ENCODE peak calls at places on chromosomes 6 and 20, in ten cellular contexts. One of them, this sample, is unnamed. For H3K27me3, the result is how much of the 10 kb centered on the place peaks cover.

GRCh38 chr6:22108199-22108598 is 188.6 kb downstream of the PRL start:
- DNase-seq in ovary: no peak
- DNase-seq in HepG2: no peak
- DNase-seq in suprapubic skin: no peak
- DNase-seq in esophagus muscularis mucosa: no peak
- DNase-seq in sigmoid colon: no peak
- DNase-seq in tibial nerve: no peak
- DNase-seq in stomach: no peak
- DNase-seq in transverse colon: no peak
- DNase-seq in H1: no peak
- DNase-seq in this sample: no peak

GRCh38 chr20:33169176-33169794 is 1.3 kb downstream of the BPIFA2 start:
- DNase-seq in H1: peak
- DNase-seq in transverse colon: no peak
- DNase-seq in sigmoid colon: no peak
- DNase-seq in HepG2: peak
- DNase-seq in esophagus muscularis mucosa: no peak
- DNase-seq in ovary: no peak
- DNase-seq in tibial nerve: no peak
- DNase-seq in stomach: no peak
- DNase-seq in suprapubic skin: no peak
- DNase-seq in this sample: no peak

GRCh38 chr6:130962951-130963350 is 100.1 kb downstream of the EPB41L2 start:
- DNase-seq in H1: no peak
- DNase-seq in tibial nerve: no peak
- DNase-seq in stomach: no peak
- DNase-seq in transverse colon: no peak
- DNase-seq in suprapubic skin: no peak
- DNase-seq in ovary: no peak
- DNase-seq in sigmoid colon: no peak
- DNase-seq in HepG2: no peak
- DNase-seq in esophagus muscularis mucosa: no peak
- DNase-seq in this sample: no peak

GRCh38 chr6:158502593-158502950 is 57.3 kb upstream of the TMEM181 start:
- DNase-seq in ovary: no peak
- DNase-seq in sigmoid colon: no peak
- DNase-seq in esophagus muscularis mucosa: no peak
- DNase-seq in tibial nerve: no peak
- DNase-seq in stomach: no peak
- DNase-seq in H1: no peak
- DNase-seq in transverse colon: no peak
- DNase-seq in HepG2: no peak
- DNase-seq in suprapubic skin: no peak
- DNase-seq in this sample: peak

GRCh38 chr6:116764961-116765841 is at the start of gene FAM162B:
- DNase-seq in sigmoid colon: peak
- DNase-seq in ovary: peak
- DNase-seq in esophagus muscularis mucosa: no peak
- DNase-seq in H1: peak
- DNase-seq in suprapubic skin: no peak
- DNase-seq in tibial nerve: peak
- DNase-seq in stomach: no peak
- DNase-seq in transverse colon: peak
- DNase-seq in HepG2: peak
- DNase-seq in this sample: peak

GRCh38 chr6:85680388-85680787 is 37.7 kb upstream of the SYNCRIP start:
- DNase-seq in transverse colon: no peak
- DNase-seq in H1: no peak
- DNase-seq in sigmoid colon: no peak
- DNase-seq in esophagus muscularis mucosa: no peak
- DNase-seq in stomach: no peak
- DNase-seq in suprapubic skin: no peak
- DNase-seq in tibial nerve: no peak
- DNase-seq in ovary: no peak
- DNase-seq in HepG2: no peak
- DNase-seq in this sample: no peak

GRCh38 chr6:31792741-31793140 is 2.8 kb downstream of the VARS1 start:
- DNase-seq in HepG2: no peak
- DNase-seq in suprapubic skin: no peak
- DNase-seq in sigmoid colon: no peak
- DNase-seq in H1: no peak
- DNase-seq in tibial nerve: no peak
- DNase-seq in transverse colon: no peak
- DNase-seq in ovary: no peak
- DNase-seq in esophagus muscularis mucosa: no peak
- DNase-seq in stomach: no peak
- DNase-seq in this sample: peak

GRCh38 chr20:50381771-50382593 is 128.2 kb upstream of the PTPN1 start:
- DNase-seq in suprapubic skin: no peak
- DNase-seq in stomach: no peak
- DNase-seq in HepG2: no peak
- DNase-seq in transverse colon: peak
- DNase-seq in esophagus muscularis mucosa: no peak
- DNase-seq in tibial nerve: no peak
- DNase-seq in H1: no peak
- DNase-seq in sigmoid colon: no peak
- DNase-seq in ovary: no peak
- DNase-seq in this sample: no peak

GRCh38 chr20:38932457-38933120 is 6.4 kb downstream of the FAM83D start:
- DNase-seq in sigmoid colon: no peak
- DNase-seq in H1: no peak
- DNase-seq in esophagus muscularis mucosa: peak
- DNase-seq in suprapubic skin: no peak
- DNase-seq in ovary: no peak
- DNase-seq in tibial nerve: no peak
- DNase-seq in stomach: no peak
- DNase-seq in transverse colon: no peak
- DNase-seq in HepG2: no peak
- DNase-seq in this sample: no peak

GRCh38 chr6:82555801-82556200 is 192.2 kb downstream of the TPBG start:
- DNase-seq in transverse colon: no peak
- DNase-seq in esophagus muscularis mucosa: no peak
- DNase-seq in stomach: no peak
- DNase-seq in sigmoid colon: no peak
- DNase-seq in ovary: no peak
- DNase-seq in suprapubic skin: no peak
- DNase-seq in H1: no peak
- DNase-seq in HepG2: no peak
- DNase-seq in tibial nerve: no peak
- DNase-seq in this sample: no peak

GRCh38 chr6:15945593-15946159 is 183.2 kb upstream of the MYLIP start:
- DNase-seq in transverse colon: no peak
- DNase-seq in ovary: no peak
- DNase-seq in esophagus muscularis mucosa: no peak
- DNase-seq in H1: no peak
- DNase-seq in tibial nerve: no peak
- DNase-seq in sigmoid colon: no peak
- DNase-seq in suprapubic skin: no peak
- DNase-seq in stomach: no peak
- DNase-seq in HepG2: no peak
- DNase-seq in this sample: no peak

GRCh38 chr6:116876635-116877611 is at the start of gene RFX6:
- DNase-seq in H1: peak
- DNase-seq in ovary: no peak
- DNase-seq in transverse colon: peak
- DNase-seq in stomach: peak
- DNase-seq in suprapubic skin: no peak
- DNase-seq in tibial nerve: no peak
- DNase-seq in HepG2: no peak
- DNase-seq in sigmoid colon: no peak
- DNase-seq in esophagus muscularis mucosa: no peak
- DNase-seq in this sample: peak

GRCh38 chr6:48535569-48535968 is 424.6 kb upstream of the PTCHD4 start:
- DNase-seq in tibial nerve: no peak
- DNase-seq in transverse colon: no peak
- DNase-seq in H1: no peak
- DNase-seq in suprapubic skin: no peak
- DNase-seq in sigmoid colon: no peak
- DNase-seq in stomach: no peak
- DNase-seq in HepG2: no peak
- DNase-seq in ovary: no peak
- DNase-seq in esophagus muscularis mucosa: no peak
- DNase-seq in this sample: no peak

GRCh38 chr20:37492096-37492625 is 28.9 kb upstream of the NNAT start:
- DNase-seq in transverse colon: no peak
- DNase-seq in stomach: no peak
- DNase-seq in H1: no peak
- DNase-seq in HepG2: no peak
- DNase-seq in ovary: no peak
- DNase-seq in tibial nerve: no peak
- DNase-seq in esophagus muscularis mucosa: no peak
- DNase-seq in suprapubic skin: no peak
- DNase-seq in sigmoid colon: peak
- DNase-seq in this sample: no peak

GRCh38 chr6:170288091-170288631 is 2.7 kb downstream of the DLL1 start:
- DNase-seq in tibial nerve: no peak
- DNase-seq in H1: no peak
- DNase-seq in HepG2: no peak
- DNase-seq in transverse colon: no peak
- DNase-seq in ovary: peak
- DNase-seq in sigmoid colon: peak
- DNase-seq in esophagus muscularis mucosa: no peak
- DNase-seq in stomach: no peak
- DNase-seq in suprapubic skin: no peak
- DNase-seq in this sample: no peak

GRCh38 chr20:48275325-48275724 is 490.0 kb upstream of the SULF2 start:
- DNase-seq in sigmoid colon: no peak
- DNase-seq in stomach: no peak
- DNase-seq in suprapubic skin: no peak
- DNase-seq in transverse colon: no peak
- DNase-seq in esophagus muscularis mucosa: no peak
- DNase-seq in tibial nerve: no peak
- DNase-seq in H1: no peak
- DNase-seq in ovary: no peak
- DNase-seq in HepG2: no peak
- DNase-seq in this sample: no peak
- H3K27me3 ChIP-seq in sigmoid colon: under half
- H3K27me3 ChIP-seq in stomach: under half
- H3K27me3 ChIP-seq in suprapubic skin: under half
- H3K27me3 ChIP-seq in transverse colon: under half
- H3K27me3 ChIP-seq in esophagus muscularis mucosa: under half
- H3K27me3 ChIP-seq in tibial nerve: under half
- H3K27me3 ChIP-seq in H1: under half
- H3K27me3 ChIP-seq in ovary: under half
- H3K27me3 ChIP-seq in HepG2: under half
- H3K27me3 ChIP-seq in this sample: under half

GRCh38 chr6:37535701-37536461 is 36.2 kb upstream of the CCDC167 start:
- DNase-seq in H1: peak
- DNase-seq in HepG2: no peak
- DNase-seq in suprapubic skin: no peak
- DNase-seq in tibial nerve: no peak
- DNase-seq in stomach: peak
- DNase-seq in transverse colon: no peak
- DNase-seq in sigmoid colon: no peak
- DNase-seq in esophagus muscularis mucosa: no peak
- DNase-seq in ovary: no peak
- DNase-seq in this sample: no peak
- H3K4me3 ChIP-seq in H1: peak
- H3K4me3 ChIP-seq in HepG2: no peak
- H3K4me3 ChIP-seq in suprapubic skin: peak
- H3K4me3 ChIP-seq in tibial nerve: no peak
- H3K4me3 ChIP-seq in stomach: peak
- H3K4me3 ChIP-seq in transverse colon: no peak
- H3K4me3 ChIP-seq in sigmoid colon: peak
- H3K4me3 ChIP-seq in esophagus muscularis mucosa: peak
- H3K4me3 ChIP-seq in ovary: peak
- H3K4me3 ChIP-seq in this sample: no peak

GRCh38 chr20:35514371-35514960 is 15.0 kb downstream of the C20orf173 start:
- DNase-seq in HepG2: no peak
- DNase-seq in esophagus muscularis mucosa: no peak
- DNase-seq in stomach: no peak
- DNase-seq in sigmoid colon: no peak
- DNase-seq in ovary: no peak
- DNase-seq in tibial nerve: no peak
- DNase-seq in H1: no peak
- DNase-seq in suprapubic skin: no peak
- DNase-seq in transverse colon: no peak
- DNase-seq in this sample: no peak

GRCh38 chr20:35515341-35515740 is 14.1 kb downstream of the C20orf173 start:
- DNase-seq in H1: no peak
- DNase-seq in transverse colon: no peak
- DNase-seq in esophagus muscularis mucosa: no peak
- DNase-seq in sigmoid colon: no peak
- DNase-seq in tibial nerve: no peak
- DNase-seq in HepG2: no peak
- DNase-seq in suprapubic skin: no peak
- DNase-seq in ovary: no peak
- DNase-seq in stomach: no peak
- DNase-seq in this sample: no peak

GRCh38 chr20:35510946-35511735 is 18.3 kb downstream of the C20orf173 start:
- DNase-seq in ovary: no peak
- DNase-seq in sigmoid colon: no peak
- DNase-seq in transverse colon: no peak
- DNase-seq in suprapubic skin: no peak
- DNase-seq in HepG2: no peak
- DNase-seq in tibial nerve: no peak
- DNase-seq in H1: no peak
- DNase-seq in stomach: no peak
- DNase-seq in esophagus muscularis mucosa: no peak
- DNase-seq in this sample: peak

GRCh38 chr20:35508493-35509218 is 20.8 kb downstream of the C20orf173 start:
- DNase-seq in sigmoid colon: no peak
- DNase-seq in H1: no peak
- DNase-seq in stomach: no peak
- DNase-seq in ovary: no peak
- DNase-seq in transverse colon: peak
- DNase-seq in tibial nerve: no peak
- DNase-seq in suprapubic skin: no peak
- DNase-seq in HepG2: no peak
- DNase-seq in esophagus muscularis mucosa: no peak
- DNase-seq in this sample: no peak

GRCh38 chr20:35511814-35512420 is 17.5 kb downstream of the C20orf173 start:
- DNase-seq in stomach: peak
- DNase-seq in esophagus muscularis mucosa: no peak
- DNase-seq in H1: no peak
- DNase-seq in ovary: no peak
- DNase-seq in sigmoid colon: no peak
- DNase-seq in HepG2: peak
- DNase-seq in tibial nerve: peak
- DNase-seq in transverse colon: peak
- DNase-seq in suprapubic skin: no peak
- DNase-seq in this sample: no peak
- TF ChIP-seq EP300 in stomach: no peak
- TF ChIP-seq EP300 in esophagus muscularis mucosa: no peak
- TF ChIP-seq EP300 in H1: no peak
- TF ChIP-seq EP300 in ovary: no peak
- TF ChIP-seq EP300 in sigmoid colon: no peak
- TF ChIP-seq EP300 in HepG2: no peak
- TF ChIP-seq EP300 in tibial nerve: no peak
- TF ChIP-seq EP300 in transverse colon: no peak
- TF ChIP-seq EP300 in suprapubic skin: no peak
- TF ChIP-seq EP300 in this sample: no peak

DNA sequence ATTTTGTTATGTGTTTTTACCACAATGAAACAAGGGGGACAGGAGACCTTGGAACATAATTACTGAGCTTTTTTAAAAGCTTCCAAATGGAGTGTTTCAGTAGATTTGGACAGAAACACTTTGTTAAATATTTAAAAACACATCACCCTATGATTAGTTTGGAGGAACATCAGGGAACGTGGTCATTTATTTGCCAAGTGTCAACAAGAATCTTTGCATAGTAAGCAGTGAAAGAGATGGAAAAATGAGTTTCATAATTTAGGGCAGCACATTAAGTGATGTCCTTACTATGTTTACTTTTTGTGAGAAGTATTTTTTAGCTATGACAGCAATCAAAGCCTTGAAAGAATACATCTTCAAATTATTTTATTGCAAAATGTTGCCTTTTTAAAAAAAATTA is 82.6 kb downstream of the PROKR2 start:
- DNase-seq in sigmoid colon: no peak
- DNase-seq in HepG2: no peak
- DNase-seq in suprapubic skin: no peak
- DNase-seq in esophagus muscularis mucosa: no peak
- DNase-seq in stomach: no peak
- DNase-seq in transverse colon: no peak
- DNase-seq in tibial nerve: no peak
- DNase-seq in ovary: no peak
- DNase-seq in H1: no peak
- DNase-seq in this sample: no peak
- H3K27me3 ChIP-seq in sigmoid colon: under half
- H3K27me3 ChIP-seq in HepG2: under half
- H3K27me3 ChIP-seq in suprapubic skin: under half
- H3K27me3 ChIP-seq in esophagus muscularis mucosa: under half
- H3K27me3 ChIP-seq in stomach: under half
- H3K27me3 ChIP-seq in transverse colon: under half
- H3K27me3 ChIP-seq in tibial nerve: under half
- H3K27me3 ChIP-seq in ovary: under half
- H3K27me3 ChIP-seq in H1: under half
- H3K27me3 ChIP-seq in this sample: under half

This sample was measured in upper lobe of left lung.